ENCODE peak calls at places on chromosomes 11 and 22, in eight cellular contexts. One of them, this sample, is unnamed.

GRCh38 chr11:128886401-128887119 is 4.6 kb upstream of the KCNJ5 start:
- DNase-seq in tibial nerve: no peak
- DNase-seq in astrocyte of the cerebellum: no peak
- DNase-seq in neural crest cell: no peak
- DNase-seq in upper lobe of right lung: no peak
- DNase-seq in lower lobe of right lung: no peak
- DNase-seq in endodermal cell: peak
- DNase-seq in choroid plexus epithelial cell: peak
- DNase-seq in this sample: no peak

GRCh38 chr22:39174498-39175120 is 22.1 kb upstream of the CBX7 start:
- DNase-seq in tibial nerve: peak
- DNase-seq in astrocyte of the cerebellum: peak
- DNase-seq in neural crest cell: peak
- DNase-seq in upper lobe of right lung: peak
- DNase-seq in lower lobe of right lung: peak
- DNase-seq in endodermal cell: peak
- DNase-seq in choroid plexus epithelial cell: peak
- DNase-seq in this sample: peak

GRCh38 chr22:23070418-23071162 is at the start of gene GNAZ:
- DNase-seq in tibial nerve: no peak
- DNase-seq in astrocyte of the cerebellum: no peak
- DNase-seq in neural crest cell: peak
- DNase-seq in upper lobe of right lung: peak
- DNase-seq in lower lobe of right lung: peak
- DNase-seq in endodermal cell: peak
- DNase-seq in choroid plexus epithelial cell: peak
- DNase-seq in this sample: peak

GRCh38 chr11:86374586-86374985 is at the start of gene CCDC81:
- DNase-seq in tibial nerve: no peak
- DNase-seq in astrocyte of the cerebellum: no peak
- DNase-seq in neural crest cell: peak
- DNase-seq in upper lobe of right lung: no peak
- DNase-seq in lower lobe of right lung: peak
- DNase-seq in endodermal cell: peak
- DNase-seq in choroid plexus epithelial cell: peak
- DNase-seq in this sample: no peak

GRCh38 chr22:45069925-45070324 is 60.1 kb upstream of the PHF21B start:
- DNase-seq in tibial nerve: no peak
- DNase-seq in astrocyte of the cerebellum: no peak
- DNase-seq in neural crest cell: no peak
- DNase-seq in upper lobe of right lung: no peak
- DNase-seq in lower lobe of right lung: no peak
- DNase-seq in endodermal cell: no peak
- DNase-seq in choroid plexus epithelial cell: no peak
- DNase-seq in this sample: no peak

GRCh38 chr11:30333405-30333804 is 10.5 kb downstream of the ARL14EP start:
- DNase-seq in tibial nerve: no peak
- DNase-seq in astrocyte of the cerebellum: no peak
- DNase-seq in neural crest cell: no peak
- DNase-seq in upper lobe of right lung: no peak
- DNase-seq in lower lobe of right lung: no peak
- DNase-seq in endodermal cell: no peak
- DNase-seq in choroid plexus epithelial cell: peak
- DNase-seq in this sample: no peak

GRCh38 chr11:100562102-100562501 is 125.0 kb upstream of the ARHGAP42 start:
- DNase-seq in tibial nerve: no peak
- DNase-seq in astrocyte of the cerebellum: peak
- DNase-seq in neural crest cell: no peak
- DNase-seq in upper lobe of right lung: no peak
- DNase-seq in lower lobe of right lung: no peak
- DNase-seq in endodermal cell: no peak
- DNase-seq in choroid plexus epithelial cell: peak
- DNase-seq in this sample: no peak

GRCh38 chr22:39292561-39293074 is 26.8 kb downstream of the RPL3 start:
- DNase-seq in tibial nerve: peak
- DNase-seq in astrocyte of the cerebellum: peak
- DNase-seq in neural crest cell: peak
- DNase-seq in upper lobe of right lung: peak
- DNase-seq in lower lobe of right lung: peak
- DNase-seq in endodermal cell: peak
- DNase-seq in choroid plexus epithelial cell: peak
- DNase-seq in this sample: peak

GRCh38 chr22:49395617-49396016 is 432.1 kb downstream of the BRD1 start:
- DNase-seq in tibial nerve: no peak
- DNase-seq in astrocyte of the cerebellum: no peak
- DNase-seq in neural crest cell: no peak
- DNase-seq in upper lobe of right lung: no peak
- DNase-seq in lower lobe of right lung: peak
- DNase-seq in endodermal cell: peak
- DNase-seq in choroid plexus epithelial cell: no peak
- DNase-seq in this sample: no peak

GRCh38 chr11:133825666-133826065 is 19.6 kb downstream of the SPATA19 start:
- DNase-seq in tibial nerve: no peak
- DNase-seq in astrocyte of the cerebellum: no peak
- DNase-seq in neural crest cell: no peak
- DNase-seq in upper lobe of right lung: no peak
- DNase-seq in lower lobe of right lung: no peak
- DNase-seq in endodermal cell: no peak
- DNase-seq in choroid plexus epithelial cell: no peak
- DNase-seq in this sample: no peak

GRCh38 chr11:10792385-10793068 is 16.2 kb downstream of the EIF4G2 start:
- DNase-seq in tibial nerve: peak
- DNase-seq in astrocyte of the cerebellum: no peak
- DNase-seq in neural crest cell: peak
- DNase-seq in upper lobe of right lung: peak
- DNase-seq in lower lobe of right lung: peak
- DNase-seq in endodermal cell: peak
- DNase-seq in choroid plexus epithelial cell: peak
- DNase-seq in this sample: peak
- TF ChIP-seq CTCF in tibial nerve: peak
- TF ChIP-seq CTCF in astrocyte of the cerebellum: peak
- TF ChIP-seq CTCF in neural crest cell: peak
- TF ChIP-seq CTCF in upper lobe of right lung: peak
- TF ChIP-seq CTCF in lower lobe of right lung: peak
- TF ChIP-seq CTCF in endodermal cell: peak
- TF ChIP-seq CTCF in choroid plexus epithelial cell: peak
- TF ChIP-seq CTCF in this sample: peak

GRCh38 chr11:2269601-2270321 is 627 bp downstream of the ASCL2 start:
- DNase-seq in tibial nerve: no peak
- DNase-seq in astrocyte of the cerebellum: no peak
- DNase-seq in neural crest cell: peak
- DNase-seq in upper lobe of right lung: peak
- DNase-seq in lower lobe of right lung: peak
- DNase-seq in endodermal cell: peak
- DNase-seq in choroid plexus epithelial cell: peak
- DNase-seq in this sample: no peak
- TF ChIP-seq CTCF in tibial nerve: no peak
- TF ChIP-seq CTCF in astrocyte of the cerebellum: no peak
- TF ChIP-seq CTCF in neural crest cell: peak
- TF ChIP-seq CTCF in upper lobe of right lung: peak
- TF ChIP-seq CTCF in lower lobe of right lung: peak
- TF ChIP-seq CTCF in endodermal cell: peak
- TF ChIP-seq CTCF in choroid plexus epithelial cell: no peak
- TF ChIP-seq CTCF in this sample: peak

GRCh38 chr11:66529069-66529468 is 16.8 kb downstream of the ZDHHC24 start:
- DNase-seq in tibial nerve: no peak
- DNase-seq in astrocyte of the cerebellum: no peak
- DNase-seq in neural crest cell: no peak
- DNase-seq in upper lobe of right lung: no peak
- DNase-seq in lower lobe of right lung: no peak
- DNase-seq in endodermal cell: peak
- DNase-seq in choroid plexus epithelial cell: no peak
- DNase-seq in this sample: no peak

GRCh38 chr11:66524304-66525040 is 14.0 kb downstream of the BBS1 start:
- DNase-seq in tibial nerve: no peak
- DNase-seq in astrocyte of the cerebellum: no peak
- DNase-seq in neural crest cell: no peak
- DNase-seq in upper lobe of right lung: no peak
- DNase-seq in lower lobe of right lung: no peak
- DNase-seq in endodermal cell: no peak
- DNase-seq in choroid plexus epithelial cell: no peak
- DNase-seq in this sample: no peak

DNA sequence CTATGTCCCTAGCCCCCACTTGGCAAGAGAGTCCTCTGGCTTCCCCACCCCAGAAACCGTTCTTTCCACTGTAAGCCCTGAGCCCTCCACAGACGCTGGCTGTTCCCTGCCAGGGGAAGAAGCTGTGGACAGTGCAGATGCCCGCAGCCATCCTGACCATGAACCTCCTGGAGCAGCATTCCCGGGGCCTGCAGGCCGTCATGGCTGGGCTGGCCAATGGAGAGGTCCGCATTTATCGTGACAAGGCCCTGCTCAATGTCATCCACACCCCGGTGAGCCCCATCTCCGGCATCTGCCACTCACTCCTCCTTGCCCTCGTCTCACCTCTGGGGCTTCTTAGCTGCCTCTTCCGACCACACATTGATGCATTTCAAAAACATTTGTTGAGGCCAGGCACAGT is 13.2 kb downstream of the BBS1 start:
- DNase-seq in tibial nerve: no peak
- DNase-seq in astrocyte of the cerebellum: no peak
- DNase-seq in neural crest cell: no peak
- DNase-seq in upper lobe of right lung: no peak
- DNase-seq in lower lobe of right lung: no peak
- DNase-seq in endodermal cell: no peak
- DNase-seq in choroid plexus epithelial cell: no peak
- DNase-seq in this sample: no peak
- TF ChIP-seq CTCF in tibial nerve: no peak
- TF ChIP-seq CTCF in astrocyte of the cerebellum: no peak
- TF ChIP-seq CTCF in neural crest cell: no peak
- TF ChIP-seq CTCF in upper lobe of right lung: no peak
- TF ChIP-seq CTCF in lower lobe of right lung: no peak
- TF ChIP-seq CTCF in endodermal cell: no peak
- TF ChIP-seq CTCF in choroid plexus epithelial cell: no peak
- TF ChIP-seq CTCF in this sample: no peak

GRCh38 chr11:41431784-41432183 is 27.7 kb downstream of the LRRC4C start:
- DNase-seq in tibial nerve: no peak
- DNase-seq in astrocyte of the cerebellum: no peak
- DNase-seq in neural crest cell: peak
- DNase-seq in upper lobe of right lung: no peak
- DNase-seq in lower lobe of right lung: no peak
- DNase-seq in endodermal cell: peak
- DNase-seq in choroid plexus epithelial cell: peak
- DNase-seq in this sample: no peak

DNA sequence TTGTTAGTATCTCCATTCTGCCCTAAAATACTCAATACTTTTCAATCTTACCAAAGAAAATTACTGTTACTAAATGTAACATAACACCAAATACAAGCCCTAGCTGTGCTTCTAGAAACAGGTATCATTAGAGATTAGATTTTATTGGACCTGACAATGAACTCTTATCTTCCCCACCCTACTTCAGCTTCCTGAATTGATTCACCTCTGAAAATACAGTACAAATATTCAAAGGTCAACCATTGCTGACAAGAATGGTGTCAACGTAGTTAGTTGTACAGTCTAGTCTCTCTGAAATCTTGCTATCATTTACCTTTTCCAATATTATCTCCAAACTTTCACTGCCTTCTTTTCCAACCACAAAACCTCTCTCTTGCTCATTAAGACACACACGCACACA is 22.4 kb downstream of the LRRC4C start:
- DNase-seq in tibial nerve: no peak
- DNase-seq in astrocyte of the cerebellum: no peak
- DNase-seq in neural crest cell: no peak
- DNase-seq in upper lobe of right lung: no peak
- DNase-seq in lower lobe of right lung: no peak
- DNase-seq in endodermal cell: no peak
- DNase-seq in choroid plexus epithelial cell: no peak
- DNase-seq in this sample: no peak
- TF ChIP-seq CTCF in tibial nerve: no peak
- TF ChIP-seq CTCF in astrocyte of the cerebellum: no peak
- TF ChIP-seq CTCF in neural crest cell: no peak
- TF ChIP-seq CTCF in upper lobe of right lung: no peak
- TF ChIP-seq CTCF in lower lobe of right lung: no peak
- TF ChIP-seq CTCF in endodermal cell: no peak
- TF ChIP-seq CTCF in choroid plexus epithelial cell: no peak
- TF ChIP-seq CTCF in this sample: no peak

DNA sequence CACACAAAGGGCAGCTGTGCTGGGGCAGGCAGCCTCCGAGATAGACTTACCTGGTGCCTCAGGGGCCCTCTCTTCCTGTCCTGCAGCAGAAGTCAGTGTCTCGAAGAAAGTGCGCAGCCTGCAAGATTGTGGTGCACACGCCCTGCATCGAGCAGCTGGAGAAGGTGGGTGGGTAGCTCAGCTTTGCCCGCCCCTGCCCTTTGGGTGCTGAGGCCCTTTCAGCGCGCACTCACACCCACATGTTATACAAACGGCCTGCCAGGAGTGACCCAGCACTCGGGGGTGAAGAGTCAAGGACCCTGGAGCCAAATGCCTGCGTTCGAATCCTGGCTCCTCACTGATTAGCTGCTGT is 13.6 kb upstream of the MDK start:
- DNase-seq in tibial nerve: no peak
- DNase-seq in astrocyte of the cerebellum: no peak
- DNase-seq in neural crest cell: no peak
- DNase-seq in upper lobe of right lung: no peak
- DNase-seq in lower lobe of right lung: no peak
- DNase-seq in endodermal cell: no peak
- DNase-seq in choroid plexus epithelial cell: no peak
- DNase-seq in this sample: no peak
- TF ChIP-seq CTCF in tibial nerve: no peak
- TF ChIP-seq CTCF in astrocyte of the cerebellum: no peak
- TF ChIP-seq CTCF in neural crest cell: peak
- TF ChIP-seq CTCF in upper lobe of right lung: no peak
- TF ChIP-seq CTCF in lower lobe of right lung: peak
- TF ChIP-seq CTCF in endodermal cell: no peak
- TF ChIP-seq CTCF in choroid plexus epithelial cell: no peak
- TF ChIP-seq CTCF in this sample: peak

DNA sequence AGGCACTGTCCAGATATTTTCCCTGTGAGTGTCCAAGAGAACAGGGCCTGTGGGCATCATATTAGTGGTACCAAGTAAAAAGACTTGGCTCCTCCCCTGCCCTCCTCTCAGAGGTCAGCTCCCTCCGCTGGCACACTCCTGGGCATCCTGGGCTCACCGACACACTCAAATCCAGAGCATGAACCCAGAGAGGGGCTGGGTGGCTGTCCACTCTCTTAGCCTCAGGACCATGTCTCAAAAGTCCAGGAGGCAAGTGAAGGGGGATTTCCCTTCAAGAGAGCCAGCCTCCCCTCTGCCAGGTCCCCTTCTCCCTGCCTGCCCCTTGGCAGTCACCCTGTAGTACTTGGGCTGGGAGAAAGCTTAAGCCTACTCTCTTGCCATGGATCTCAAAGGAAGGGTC is 10.3 kb downstream of the BCL9L start:
- DNase-seq in tibial nerve: no peak
- DNase-seq in astrocyte of the cerebellum: no peak
- DNase-seq in neural crest cell: no peak
- DNase-seq in upper lobe of right lung: no peak
- DNase-seq in lower lobe of right lung: no peak
- DNase-seq in endodermal cell: peak
- DNase-seq in choroid plexus epithelial cell: no peak
- DNase-seq in this sample: no peak
- TF ChIP-seq CTCF in tibial nerve: no peak
- TF ChIP-seq CTCF in astrocyte of the cerebellum: no peak
- TF ChIP-seq CTCF in neural crest cell: no peak
- TF ChIP-seq CTCF in upper lobe of right lung: no peak
- TF ChIP-seq CTCF in lower lobe of right lung: no peak
- TF ChIP-seq CTCF in endodermal cell: no peak
- TF ChIP-seq CTCF in choroid plexus epithelial cell: no peak
- TF ChIP-seq CTCF in this sample: no peak

GRCh38 chr11:2691991-2692841 is 7.6 kb downstream of the KCNQ1OT1 start:
- DNase-seq in tibial nerve: no peak
- DNase-seq in astrocyte of the cerebellum: no peak
- DNase-seq in neural crest cell: no peak
- DNase-seq in upper lobe of right lung: peak
- DNase-seq in lower lobe of right lung: no peak
- DNase-seq in endodermal cell: peak
- DNase-seq in choroid plexus epithelial cell: peak
- DNase-seq in this sample: peak
- TF ChIP-seq CTCF in tibial nerve: no peak
- TF ChIP-seq CTCF in astrocyte of the cerebellum: peak
- TF ChIP-seq CTCF in neural crest cell: peak
- TF ChIP-seq CTCF in upper lobe of right lung: peak
- TF ChIP-seq CTCF in lower lobe of right lung: peak
- TF ChIP-seq CTCF in endodermal cell: peak
- TF ChIP-seq CTCF in choroid plexus epithelial cell: peak
- TF ChIP-seq CTCF in this sample: no peak